ENCODE peak calls at places on chromosomes 4 and X, in six cellular contexts. J, N, X, L, O and U are unnamed samples.
A peak's percentile ranks its signal among the peaks of the same experiment; 100 is the strongest.

GRCh38 chr4:107519057-107519456 is 201.0 kb downstream of the PAPSS1 start:
- DNase-seq in J (no peak), N (no peak), O (peak; percentile 52), X (peak; percentile 24), L (peak; percentile 29), U (no peak)

GRCh38 chrX:39497717-39498265 is 600.0 kb downstream of the BCOR start:
- DNase-seq in L (no peak), J (no peak), N (no peak), O (no peak), X (no peak), U (no peak)

GRCh38 chr4:127776620-127777019 is 5.5 kb upstream of the HSPA4L start:
- DNase-seq in L (no peak), N (no peak), O (no peak), X (no peak), J (no peak), U (no peak)

GRCh38 chrX:136752796-136753195 is 27.9 kb downstream of the ARHGEF6 start:
- DNase-seq in N (no peak), J (no peak), X (no peak), L (no peak), O (no peak), U (no peak)

GRCh38 chr4:118881512-118882146 is 7.0 kb upstream of the SYNPO2 start:
- DNase-seq in X (no peak), O (no peak), L (no peak), J (no peak), N (no peak), U (no peak)

GRCh38 chr4:30536231-30536630 is 183.9 kb upstream of the PCDH7 start:
- DNase-seq in X (no peak), N (no peak), L (no peak), O (peak; percentile 36), J (no peak), U (no peak)

GRCh38 chrX:19382500-19383145 is 38.9 kb downstream of the PDHA1 start:
- DNase-seq in X (no peak), L (peak; percentile 77), O (peak; percentile 50), J (peak; percentile 22), N (peak; percentile 72), U (peak; percentile 57)

GRCh38 chrX:12702509-12703091 is 88.6 kb upstream of the PRPS2 start:
- DNase-seq in J (no peak), N (no peak), L (peak; percentile 30), O (peak; percentile 14), X (no peak), U (no peak)

GRCh38 chrX:153556767-153557166 is 39.3 kb downstream of the ATP2B3 start:
- DNase-seq in L (no peak), J (no peak), O (no peak), X (no peak), N (no peak), U (no peak)

GRCh38 chrX:1592128-1592862 is 891 bp downstream of the AKAP17A start:
- DNase-seq in N (peak; percentile 65), L (peak; percentile 36), J (peak; percentile 56), X (no peak), O (peak; percentile 10), U (peak; percentile 38)

GRCh38 chr4:74335341-74336019 is 27.2 kb downstream of the EPGN start:
- DNase-seq in X (no peak), O (no peak), J (no peak), L (no peak), N (no peak), U (no peak)

GRCh38 chr4:687048-687974 is 1.6 kb downstream of the SLC49A3 start:
- DNase-seq in X (peak; percentile 82), J (no peak), L (no peak), O (peak; percentile 89), N (peak; percentile 36), U (no peak)

GRCh38 chr4:186486172-186486571 is 69.2 kb downstream of the MTNR1A start:
- DNase-seq in L (no peak), N (no peak), O (peak; percentile 20), X (no peak), J (no peak), U (no peak)